ENCODE peak calls at places on chromosome 19, in five cellular contexts. S is MV-4-11, E is dermis blood vessel endothelial cell, V is KBM-7, F is kidney glomerular epithelial cell. C is an unnamed sample.

GRCh38 chr19:17380426-17381138 is 3.4 kb upstream of the PLVAP start:
- DNase-seq in S (no peak), F (no peak), E (no peak), V (no peak), C (no peak)

GRCh38 chr19:48059331-48059730 is 15.5 kb upstream of the CABP5 start:
- DNase-seq in V (no peak), E (no peak), S (no peak), F (no peak), C (no peak)

GRCh38 chr19:55962186-55962585 is 14.6 kb downstream of the NLRP8 start:
- DNase-seq in V (no peak), F (no peak), S (no peak), E (no peak), C (no peak)

GRCh38 chr19:4518345-4519171 is at the start of gene PLIN4:
- DNase-seq in F (no peak), E (no peak), S (no peak), V (no peak), C (peak)

GRCh38 chr19:35075202-35076025 is 33.9 kb downstream of the HPN start:
- DNase-seq in E (no peak), S (no peak), F (no peak), V (no peak), C (no peak)

GRCh38 chr19:46839752-46840151 is 10.9 kb downstream of the AP2S1 start:
- DNase-seq in F (no peak), S (no peak), V (no peak), E (no peak), C (peak)

GRCh38 chr19:15453091-15453498 is 3.3 kb upstream of the WIZ start:
- DNase-seq in F (no peak), V (no peak), S (no peak), E (peak), C (no peak)

GRCh38 chr19:16482745-16483144 is 11.0 kb upstream of the EPS15L1 start:
- DNase-seq in V (no peak), S (no peak), E (no peak), F (no peak), C (no peak)

GRCh38 chr19:46818812-46819211 is 30.4 kb upstream of the SLC1A5 start:
- DNase-seq in S (peak), V (peak), F (no peak), E (peak), C (no peak)

GRCh38 chr19:58563034-58563573 is 4.7 kb upstream of the UBE2M start:
- DNase-seq in E (no peak), F (no peak), S (no peak), V (no peak), C (peak)

GRCh38 chr19:11246941-11247340 is 7.5 kb downstream of the ANGPTL8 start:
- DNase-seq in E (no peak), S (no peak), V (no peak), F (no peak), C (no peak)

GRCh38 chr19:43789029-43789428 is 8.3 kb upstream of the KCNN4 start:
- DNase-seq in E (peak), F (peak), V (peak), S (peak), C (no peak)

GRCh38 chr19:45996933-45997332 is 1.7 kb downstream of the CCDC61 start:
- DNase-seq in V (no peak), E (no peak), S (no peak), F (no peak), C (no peak)

GRCh38 chr19:31296741-31297390 is 52.4 kb downstream of the TSHZ3 start:
- DNase-seq in F (no peak), E (no peak), S (no peak), V (no peak), C (no peak)

GRCh38 chr19:30968210-30968609 is 381.0 kb downstream of the TSHZ3 start:
- DNase-seq in E (no peak), V (no peak), S (no peak), F (no peak), C (no peak)